ENCODE peak calls at places on chromosomes 16 and 17, in seven cellular contexts. T, H, M, I, W, L and Z are unnamed samples.

GRCh38 chr16:47571049-47571448 is 109.9 kb downstream of the PHKB start:
- DNase-seq in W (no peak), L (no peak), T (no peak), M (no peak), I (no peak), H (no peak), Z (no peak)

GRCh38 chr17:40191237-40192208 is 14.3 kb downstream of the RAPGEFL1 start:
- DNase-seq in L (peak), T (peak), I (peak), M (peak), H (peak), W (no peak), Z (peak)

GRCh38 chr17:78172284-78173024 is 4.1 kb downstream of the SYNGR2 start:
- DNase-seq in M (peak), I (peak), H (peak), T (peak), W (no peak), L (no peak), Z (no peak)

GRCh38 chr17:2563061-2563460 is 30.4 kb upstream of the PAFAH1B1 start:
- DNase-seq in L (no peak), I (no peak), W (no peak), T (no peak), H (no peak), M (no peak), Z (peak)

GRCh38 chr16:14375132-14375491 is 254.9 kb downstream of the PARN start:
- DNase-seq in T (no peak), L (no peak), W (no peak), M (no peak), H (no peak), I (no peak), Z (no peak)

GRCh38 chr17:76796081-76796480 is 58.2 kb downstream of the MFSD11 start:
- DNase-seq in T (no peak), W (no peak), M (no peak), H (no peak), I (no peak), L (no peak), Z (no peak)

GRCh38 chr17:81004336-81005015 is 12.8 kb downstream of the CHMP6 start:
- DNase-seq in M (no peak), T (no peak), L (no peak), I (no peak), W (no peak), H (no peak), Z (no peak)

GRCh38 chr17:29292992-29293889 is 707 bp downstream of the NUFIP2 start:
- DNase-seq in L (peak), I (peak), M (peak), H (peak), W (no peak), T (peak), Z (peak)

GRCh38 chr17:50181601-50182345 is 16.0 kb downstream of the SGCA start:
- DNase-seq in H (no peak), W (no peak), M (no peak), T (no peak), I (no peak), L (no peak), Z (no peak)

GRCh38 chr17:19389386-19389785 is 2.4 kb upstream of the MFAP4 start:
- DNase-seq in W (no peak), T (peak), M (no peak), I (no peak), H (no peak), L (no peak), Z (no peak)

GRCh38 chr16:87765473-87765775 is 362 bp downstream of the KLHDC4 start:
- DNase-seq in L (peak), I (no peak), W (no peak), H (no peak), T (no peak), M (no peak), Z (no peak)

GRCh38 chr16:85046472-85046916 is 18.9 kb downstream of the KIAA0513 start:
- DNase-seq in M (no peak), W (no peak), T (no peak), L (no peak), I (no peak), H (peak), Z (no peak)

GRCh38 chr17:59105852-59106462 is 723 bp downstream of the TRIM37 start:
- DNase-seq in T (peak), I (peak), W (no peak), M (peak), H (peak), L (peak), Z (peak)

GRCh38 chr17:9658593-9659211 is 13.4 kb downstream of the USP43 start:
- DNase-seq in W (no peak), L (no peak), H (no peak), I (no peak), T (no peak), M (peak), Z (no peak)

GRCh38 chr16:9148376-9149015 is 57.1 kb downstream of the HAPSTR1 start:
- DNase-seq in I (no peak), L (no peak), M (no peak), T (no peak), W (no peak), H (no peak), Z (no peak)

GRCh38 chr17:76584427-76585047 is 1.1 kb downstream of the ST6GALNAC2 start:
- DNase-seq in T (no peak), I (no peak), H (no peak), L (no peak), W (no peak), M (no peak), Z (peak)

GRCh38 chr16:9042943-9043680 is 48.3 kb upstream of the HAPSTR1 start:
- DNase-seq in H (no peak), I (no peak), W (peak), T (no peak), L (no peak), M (no peak), Z (no peak)

DNA sequence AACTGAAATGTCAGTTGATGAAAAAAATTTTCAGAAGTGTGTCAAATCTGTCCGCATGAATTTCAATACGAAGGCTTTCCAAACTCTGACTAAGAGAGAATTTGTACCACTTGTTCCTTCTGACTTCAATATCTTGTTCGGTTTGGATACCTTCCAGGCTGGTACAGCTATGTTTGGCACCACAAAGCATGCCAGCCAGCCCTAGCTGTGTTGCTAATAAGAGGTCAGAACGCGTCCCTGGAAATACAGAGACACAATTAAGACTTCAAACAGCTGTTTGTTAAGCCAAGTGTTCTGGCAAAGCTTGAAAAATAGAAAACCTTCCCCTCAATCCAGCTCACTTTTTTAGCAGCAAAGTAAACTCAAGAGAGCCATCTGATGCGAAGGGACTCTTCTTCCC is 35.2 kb downstream of the GRB2 start:
- DNase-seq in H (no peak), M (no peak), W (no peak), T (peak), L (no peak), I (no peak), Z (no peak)
- H3K27ac ChIP-seq in H (no peak), M (no peak), W (no peak), T (peak), L (no peak), I (no peak), Z (no peak)

GRCh38 chr17:74998783-74999182 is 11.4 kb downstream of the CDR2L start:
- DNase-seq in M (no peak), L (no peak), W (no peak), I (no peak), T (no peak), H (no peak), Z (no peak)
- H3K27ac ChIP-seq in M (no peak), L (no peak), W (no peak), I (no peak), T (no peak), H (no peak), Z (no peak)

DNA sequence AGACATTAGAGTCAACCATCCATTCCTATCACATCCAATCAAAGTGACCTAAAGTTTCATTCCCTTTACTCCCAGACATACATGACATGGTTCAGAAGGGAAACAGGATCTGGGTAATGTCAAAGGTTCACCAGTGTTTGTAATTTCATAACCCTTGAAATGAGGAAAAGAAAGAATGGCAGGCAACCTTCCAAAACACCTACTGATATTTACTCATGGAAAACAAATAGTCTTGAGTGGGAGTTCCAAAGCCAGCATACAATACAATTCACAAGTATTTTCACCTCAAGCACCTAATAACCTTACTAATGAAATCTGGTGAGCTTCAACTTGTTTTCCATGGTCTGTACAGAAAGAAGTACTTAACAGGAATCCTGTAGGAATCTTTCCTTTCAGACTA is 72.5 kb upstream of the AXIN2 start:
- DNase-seq in T (no peak), M (no peak), L (no peak), H (no peak), I (no peak), W (no peak), Z (no peak)
- H3K27ac ChIP-seq in T (no peak), M (peak), L (no peak), H (peak), I (no peak), W (no peak), Z (no peak)

DNA sequence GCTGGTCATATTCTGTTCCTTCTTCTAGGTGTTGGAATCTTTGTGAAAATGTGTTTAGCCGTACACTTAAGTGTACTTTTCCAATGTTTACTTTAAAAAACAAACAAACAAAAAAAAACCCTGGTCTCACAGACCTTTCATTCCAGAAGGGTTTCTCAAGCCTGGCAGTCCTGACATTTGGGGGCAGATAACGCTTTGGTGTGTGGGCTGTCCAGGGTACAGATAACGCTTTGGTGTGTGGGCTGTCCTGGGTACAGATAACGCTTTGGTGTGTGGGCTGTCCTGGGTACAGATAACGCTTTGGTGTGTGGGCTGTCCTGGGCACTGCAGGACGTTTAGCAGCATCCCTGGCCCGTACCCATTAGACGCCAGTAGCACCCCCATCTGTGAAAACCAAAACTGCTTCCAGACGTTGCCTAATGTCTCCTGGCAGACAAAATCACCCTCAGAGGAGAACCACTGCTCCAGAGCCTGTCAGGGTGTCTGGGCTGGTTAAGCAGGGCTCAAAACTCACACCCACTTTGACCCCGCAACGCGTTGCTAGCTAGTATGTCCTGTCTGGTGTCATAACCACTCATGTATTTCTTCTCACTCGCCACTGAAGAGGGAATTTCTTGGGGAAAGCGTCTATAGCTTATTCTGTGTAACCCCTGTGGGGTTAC is 15.3 kb upstream of the FLCN start:
- DNase-seq in L (no peak), T (no peak), H (no peak), I (no peak), M (no peak), W (no peak), Z (no peak)
- H3K27ac ChIP-seq in L (no peak), T (no peak), H (no peak), I (no peak), M (no peak), W (no peak), Z (no peak)